ENCODE peak calls at places on chromosomes 13 and 19, in nine cellular contexts. H, U, P, F, N, W, S, A and D are unnamed samples.

GRCh38 chr13:21060827-21061076 is 634 bp downstream of the LATS2 start:
- DNase-seq in H (peak; percentile 59), U (no peak), P (no peak), F (peak; percentile 29), N (no peak), W (no peak), S (no peak), A (peak; percentile 34), D (no peak)

GRCh38 chr13:50950808-50951207 is 41.2 kb downstream of the RNASEH2B start:
- DNase-seq in H (no peak), U (no peak), P (no peak), F (no peak), N (no peak), W (no peak), S (no peak), A (no peak), D (no peak)

GRCh38 chr19:17777840-17778620 is 16.9 kb upstream of the B3GNT3 start:
- DNase-seq in H (peak; percentile 97), U (no peak), P (peak; percentile 80), F (peak; percentile 79), N (peak; percentile 90), W (no peak), S (no peak), A (peak; percentile 78), D (no peak)

GRCh38 chr13:68047889-68048288 is 817.8 kb upstream of the PCDH9 start:
- DNase-seq in H (peak; percentile 8), U (no peak), P (no peak), F (no peak), N (no peak), W (no peak), S (no peak), A (no peak), D (no peak)

GRCh38 chr13:101916758-101917474 is 464.4 kb downstream of the ITGBL1 start:
- DNase-seq in H (peak; percentile 13), U (no peak), P (no peak), F (no peak), N (no peak), W (no peak), S (no peak), A (no peak), D (no peak)

GRCh38 chr13:20410726-20411125 is 114.9 kb downstream of the CRYL1 start:
- DNase-seq in H (no peak), U (no peak), P (no peak), F (no peak), N (no peak), W (no peak), S (peak; percentile 58), A (no peak), D (no peak)

GRCh38 chr19:14442904-14443631 is 10.0 kb downstream of the PKN1 start:
- DNase-seq in H (no peak), U (no peak), P (no peak), F (no peak), N (no peak), W (no peak), S (no peak), A (no peak), D (no peak)

GRCh38 chr13:101178394-101178793 is 237.9 kb downstream of the NALCN start:
- DNase-seq in H (no peak), U (no peak), P (no peak), F (no peak), N (no peak), W (no peak), S (no peak), A (no peak), D (no peak)

GRCh38 chr13:41428155-41428554 is 29.2 kb upstream of the RGCC start:
- DNase-seq in H (peak; percentile 44), U (no peak), P (no peak), F (no peak), N (no peak), W (no peak), S (no peak), A (no peak), D (no peak)

GRCh38 chr19:48609571-48610108 is 3.1 kb downstream of the SPACA4 start:
- DNase-seq in H (no peak), U (no peak), P (no peak), F (no peak), N (no peak), W (no peak), S (no peak), A (no peak), D (no peak)

GRCh38 chr19:48611872-48612271 is 3.0 kb downstream of the FAM83E start:
- DNase-seq in H (no peak), U (no peak), P (no peak), F (no peak), N (no peak), W (no peak), S (no peak), A (no peak), D (no peak)

GRCh38 chr19:48606463-48607358 is at the start of gene SPACA4:
- DNase-seq in H (no peak), U (no peak), P (no peak), F (no peak), N (no peak), W (no peak), S (no peak), A (no peak), D (no peak)

GRCh38 chr19:48607359-48607755 is 815 bp downstream of the SPACA4 start:
- DNase-seq in H (no peak), U (no peak), P (no peak), F (no peak), N (no peak), W (no peak), S (no peak), A (no peak), D (no peak)

DNA sequence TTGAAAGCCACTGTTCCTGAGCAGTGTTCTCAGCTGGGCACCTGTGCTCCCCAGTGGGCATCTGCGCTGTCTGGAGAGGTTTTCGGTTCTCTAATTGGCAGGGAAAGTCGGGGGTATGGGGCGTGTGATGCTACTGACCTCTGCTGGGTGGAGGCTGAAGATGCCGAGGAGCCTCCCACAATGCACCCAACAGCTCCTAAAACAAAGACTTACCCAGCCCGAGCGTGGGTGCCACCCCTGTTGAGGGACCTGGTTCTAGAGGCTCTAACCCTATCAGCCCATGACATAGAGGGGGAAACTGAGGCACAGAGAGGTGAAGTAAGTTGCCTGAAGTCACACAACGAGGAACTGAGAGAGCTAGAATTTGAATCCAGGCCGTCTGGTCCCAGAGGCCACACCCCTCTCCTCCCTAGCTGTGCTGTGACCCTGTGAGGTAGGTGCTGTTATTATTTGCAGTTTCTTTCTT is 2.3 kb downstream of the SPACA4 start:
- DNase-seq in H (peak; percentile 82), U (no peak), P (peak; percentile 68), F (no peak), N (peak; percentile 66), W (no peak), S (no peak), A (no peak), D (no peak)
- TF ChIP-seq CTCF in H (peak; percentile 64), U (peak; percentile 19), P (peak; percentile 30), F (no peak), N (peak; percentile 80), W (peak; percentile 84), S (no peak), A (peak; percentile 20), D (no peak)

GRCh38 chr13:112575680-112576079 is 12.3 kb downstream of the TUBGCP3 start:
- DNase-seq in H (peak; percentile 70), U (no peak), P (no peak), F (no peak), N (no peak), W (no peak), S (no peak), A (no peak), D (no peak)
- H3K27ac ChIP-seq in H (peak overlapping the region; percentile 28), U (no peak overlapping the region), P (peak overlapping the region; percentile 54), F (peak overlapping the region; percentile 22), N (no peak overlapping the region), W (no peak overlapping the region), S (no peak overlapping the region), A (peak overlapping the region; percentile 30), D (no peak overlapping the region)

GRCh38 chr13:58478858-58479257 is 847.3 kb downstream of the PCDH17 start:
- DNase-seq in H (no peak), U (no peak), P (no peak), F (no peak), N (no peak), W (no peak), S (no peak), A (no peak), D (no peak)
- TF ChIP-seq POLR2AphosphoS5 in H (no peak), U (no peak), P (no peak), F (no peak), N (no peak), W (no peak), S (no peak), A (no peak), D (no peak)

GRCh38 chr19:6092329-6093286 is 17.7 kb downstream of the RFX2 start:
- DNase-seq in H (peak; percentile 85), U (peak; percentile 82), P (peak; percentile 91), F (peak; percentile 80), N (peak; percentile 48), W (no peak), S (peak; percentile 93), A (peak; percentile 92), D (peak; percentile 89)
- TF ChIP-seq CTCF in H (no peak), U (peak; percentile 35), P (no peak), F (no peak), N (no peak), W (no peak), S (peak; percentile 8), A (peak; percentile 14), D (peak; percentile 57)

GRCh38 chr19:45140533-45140932 is 20.2 kb downstream of the NKPD1 start:
- DNase-seq in H (no peak), U (no peak), P (no peak), F (no peak), N (no peak), W (no peak), S (no peak), A (no peak), D (no peak)
- H3K27ac ChIP-seq in H (no peak overlapping the region), U (no peak overlapping the region), P (no peak overlapping the region), F (no peak overlapping the region), N (no peak overlapping the region), W (no peak overlapping the region), S (no peak overlapping the region), A (no peak overlapping the region), D (no peak overlapping the region)

GRCh38 chr19:39308531-39309304 is 11.9 kb downstream of the LRFN1 start:
- DNase-seq in H (peak; percentile 96), U (no peak), P (no peak), F (no peak), N (no peak), W (no peak), S (peak; percentile 73), A (no peak), D (no peak)
- TF ChIP-seq POLR2AphosphoS5 in H (no peak), U (no peak), P (no peak), F (no peak), N (no peak), W (no peak), S (no peak), A (no peak), D (no peak)

DNA sequence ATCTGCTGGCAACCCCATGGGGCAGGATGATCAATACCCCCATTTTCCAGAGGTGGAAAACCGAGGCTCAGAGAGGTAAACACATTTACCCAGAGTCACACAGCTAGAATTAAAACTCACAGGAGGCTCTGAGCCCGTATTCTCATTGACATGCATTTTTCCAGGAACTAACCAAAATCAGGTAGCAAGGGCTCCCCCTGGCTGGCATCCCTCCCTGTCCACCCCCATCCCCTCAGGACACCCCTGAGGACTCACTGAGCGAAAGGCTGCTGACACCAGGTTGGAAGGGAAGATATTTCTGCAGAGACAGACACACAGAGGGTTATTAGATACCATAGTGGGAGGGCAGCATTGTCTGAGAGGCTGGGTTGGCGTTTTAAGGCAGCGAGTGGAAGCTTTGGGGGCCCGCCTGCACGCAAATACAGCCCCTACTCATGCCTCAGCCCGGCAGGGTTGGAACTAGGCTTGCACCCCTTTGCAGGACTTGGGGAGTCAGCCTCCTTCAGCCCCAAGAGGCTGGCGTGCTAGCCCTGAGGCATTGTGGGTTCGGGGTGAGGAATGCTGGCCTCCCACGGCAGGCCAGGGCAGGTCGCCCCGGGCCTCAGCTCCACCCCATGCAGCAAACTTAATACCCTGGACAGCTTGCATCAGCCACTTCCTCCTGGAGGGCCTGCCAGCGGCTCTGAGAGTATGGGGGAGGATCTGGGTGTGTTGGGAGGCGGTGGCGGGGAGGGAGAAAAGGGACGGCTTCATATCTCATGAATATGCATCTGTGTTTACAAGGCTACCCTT is 3.9 kb downstream of the SLC1A5 start:
- DNase-seq in H (peak; percentile 82), U (peak; percentile 65), P (peak; percentile 89), F (peak; percentile 84), N (peak; percentile 71), W (no peak), S (peak; percentile 85), A (peak; percentile 93), D (peak; percentile 88)
- TF ChIP-seq CTCF in H (peak; percentile 64), U (no peak), P (no peak), F (no peak), N (no peak), W (no peak), S (no peak), A (peak; percentile 30), D (no peak)